ENCODE peak calls at places on chromosomes 4 and X, in six cellular contexts. One of them, this sample, is unnamed.

GRCh38 chr4:95549246-95550138 is 719 bp upstream of the UNC5C start:
- DNase-seq in endothelial cell of umbilical vein: peak; percentile 41
- DNase-seq in fibroblast of pulmonary artery: peak; percentile 58
- DNase-seq in central memory CD4-positive, alpha-beta T cell: no peak
- DNase-seq in memory B cell: no peak
- DNase-seq in H9: peak; percentile 65
- DNase-seq in this sample: peak; percentile 68

GRCh38 chr4:155473420-155474095 is 96.8 kb upstream of the MAP9 start:
- DNase-seq in endothelial cell of umbilical vein: peak; percentile 93
- DNase-seq in H9: no peak
- DNase-seq in central memory CD4-positive, alpha-beta T cell: no peak
- DNase-seq in fibroblast of pulmonary artery: no peak
- DNase-seq in memory B cell: no peak
- DNase-seq in this sample: no peak

GRCh38 chrX:117508021-117508420 is 608.6 kb downstream of the KLHL13 start:
- DNase-seq in endothelial cell of umbilical vein: no peak
- DNase-seq in central memory CD4-positive, alpha-beta T cell: no peak
- DNase-seq in memory B cell: no peak
- DNase-seq in H9: no peak
- DNase-seq in fibroblast of pulmonary artery: no peak
- DNase-seq in this sample: no peak

GRCh38 chrX:110087485-110088356 is 84.8 kb downstream of the TMEM164 start:
- DNase-seq in memory B cell: no peak
- DNase-seq in endothelial cell of umbilical vein: peak; percentile 74
- DNase-seq in fibroblast of pulmonary artery: peak; percentile 92
- DNase-seq in H9: no peak
- DNase-seq in central memory CD4-positive, alpha-beta T cell: no peak
- DNase-seq in this sample: peak; percentile 83

GRCh38 chrX:49061916-49062315 is 3.1 kb downstream of the CCDC120 start:
- DNase-seq in memory B cell: no peak
- DNase-seq in central memory CD4-positive, alpha-beta T cell: no peak
- DNase-seq in H9: no peak
- DNase-seq in fibroblast of pulmonary artery: no peak
- DNase-seq in endothelial cell of umbilical vein: no peak
- DNase-seq in this sample: no peak

GRCh38 chr4:175412744-175413143 is 399.3 kb downstream of the GPM6A start:
- DNase-seq in endothelial cell of umbilical vein: no peak
- DNase-seq in memory B cell: no peak
- DNase-seq in H9: no peak
- DNase-seq in fibroblast of pulmonary artery: peak; percentile 66
- DNase-seq in central memory CD4-positive, alpha-beta T cell: no peak
- DNase-seq in this sample: no peak

GRCh38 chr4:153267013-153267412 is 62.8 kb downstream of the TRIM2 start:
- DNase-seq in memory B cell: no peak
- DNase-seq in fibroblast of pulmonary artery: peak; percentile 33
- DNase-seq in central memory CD4-positive, alpha-beta T cell: no peak
- DNase-seq in H9: no peak
- DNase-seq in endothelial cell of umbilical vein: peak; percentile 65
- DNase-seq in this sample: no peak

GRCh38 chr4:11182586-11183357 is 245.9 kb downstream of the HS3ST1 start:
- DNase-seq in memory B cell: no peak
- DNase-seq in fibroblast of pulmonary artery: peak; percentile 9
- DNase-seq in H9: no peak
- DNase-seq in central memory CD4-positive, alpha-beta T cell: no peak
- DNase-seq in endothelial cell of umbilical vein: no peak
- DNase-seq in this sample: no peak

GRCh38 chrX:100995469-100995868 is 26.0 kb downstream of the ARL13A start:
- DNase-seq in endothelial cell of umbilical vein: peak; percentile 37
- DNase-seq in fibroblast of pulmonary artery: peak; percentile 74
- DNase-seq in H9: no peak
- DNase-seq in memory B cell: no peak
- DNase-seq in central memory CD4-positive, alpha-beta T cell: no peak
- DNase-seq in this sample: peak; percentile 42

GRCh38 chrX:101462892-101463291 is 22.4 kb upstream of the ARMCX4 start:
- DNase-seq in endothelial cell of umbilical vein: peak; percentile 47
- DNase-seq in memory B cell: no peak
- DNase-seq in fibroblast of pulmonary artery: peak; percentile 41
- DNase-seq in central memory CD4-positive, alpha-beta T cell: no peak
- DNase-seq in H9: peak; percentile 28
- DNase-seq in this sample: peak; percentile 3

GRCh38 chrX:72107320-72107719 is 24.4 kb downstream of the RTL5 start:
- DNase-seq in memory B cell: no peak
- DNase-seq in H9: peak; percentile 20
- DNase-seq in central memory CD4-positive, alpha-beta T cell: peak; percentile 31
- DNase-seq in endothelial cell of umbilical vein: no peak
- DNase-seq in fibroblast of pulmonary artery: peak; percentile 28
- DNase-seq in this sample: peak; percentile 88

GRCh38 chr4:7352486-7352885 is 82.2 kb downstream of the PSAPL1 start:
- DNase-seq in central memory CD4-positive, alpha-beta T cell: no peak
- DNase-seq in endothelial cell of umbilical vein: no peak
- DNase-seq in fibroblast of pulmonary artery: no peak
- DNase-seq in memory B cell: no peak
- DNase-seq in H9: no peak
- DNase-seq in this sample: no peak

GRCh38 chrX:13253223-13253622 is 66.6 kb downstream of the ATXN3L start:
- DNase-seq in H9: no peak
- DNase-seq in endothelial cell of umbilical vein: no peak
- DNase-seq in fibroblast of pulmonary artery: no peak
- DNase-seq in memory B cell: no peak
- DNase-seq in central memory CD4-positive, alpha-beta T cell: no peak
- DNase-seq in this sample: no peak

GRCh38 chr4:4402966-4403365 is 16.1 kb downstream of the NSG1 start:
- DNase-seq in memory B cell: no peak
- DNase-seq in H9: no peak
- DNase-seq in central memory CD4-positive, alpha-beta T cell: no peak
- DNase-seq in fibroblast of pulmonary artery: no peak
- DNase-seq in endothelial cell of umbilical vein: no peak
- DNase-seq in this sample: no peak

GRCh38 chr4:8319061-8319460 is 49.5 kb downstream of the HTRA3 start:
- DNase-seq in endothelial cell of umbilical vein: no peak
- DNase-seq in fibroblast of pulmonary artery: no peak
- DNase-seq in memory B cell: no peak
- DNase-seq in H9: no peak
- DNase-seq in central memory CD4-positive, alpha-beta T cell: no peak
- DNase-seq in this sample: no peak

This sample was measured in NB4.